ENCODE peak calls at places on chromosomes 12 and 14, in ten cellular contexts. X is Peyer's patch, L is foreskin fibroblast, R is HepG2, Z is pancreas, W is neural progenitor cell, C is fibroblast of lung, E is body of pancreas, O is uterus, N is sigmoid colon. M is an unnamed sample.

GRCh38 chr14:32938719-32939253 is at the start of gene NPAS3:
- DNase-seq in X (no peak), L (peak), R (no peak), Z (peak), W (peak), C (peak), E (peak), O (no peak), N (no peak), M (no peak)

GRCh38 chr12:123267991-123268843 is 3.4 kb downstream of the CDK2AP1 start:
- DNase-seq in X (peak), L (peak), R (no peak), Z (no peak), W (no peak), C (peak), E (no peak), O (no peak), N (no peak), M (no peak)

GRCh38 chr12:84128117-84128991 is 784.2 kb downstream of the SLC6A15 start:
- DNase-seq in X (no peak), L (no peak), R (no peak), Z (no peak), W (no peak), C (no peak), E (no peak), O (no peak), N (no peak), M (no peak)

GRCh38 chr14:92647499-92648279 is 100.7 kb downstream of the LGMN start:
- DNase-seq in X (no peak), L (peak), R (no peak), Z (no peak), W (no peak), C (peak), E (no peak), O (no peak), N (no peak), M (no peak)

GRCh38 chr12:71904629-71905028 is 34.0 kb upstream of the TPH2 start:
- DNase-seq in X (no peak), L (no peak), R (no peak), Z (no peak), W (no peak), C (no peak), E (no peak), O (no peak), N (no peak), M (no peak)

GRCh38 chr12:112148031-112148513 is 22.7 kb downstream of the TRAFD1 start:
- DNase-seq in X (no peak), L (peak), R (no peak), Z (no peak), W (no peak), C (peak), E (peak), O (no peak), N (no peak), M (peak)

GRCh38 chr12:69123909-69124638 is 115.3 kb upstream of the CPSF6 start:
- DNase-seq in X (no peak), L (no peak), R (no peak), Z (no peak), W (no peak), C (no peak), E (no peak), O (no peak), N (no peak), M (no peak)

GRCh38 chr12:32647275-32647674 is 31.8 kb upstream of the DNM1L start:
- DNase-seq in X (no peak), L (peak), R (no peak), Z (no peak), W (no peak), C (peak), E (no peak), O (no peak), N (no peak), M (no peak)

GRCh38 chr12:19120795-19121194 is 8.7 kb upstream of the PLEKHA5 start:
- DNase-seq in X (no peak), L (peak), R (no peak), Z (no peak), W (no peak), C (no peak), E (no peak), O (no peak), N (no peak), M (no peak)

GRCh38 chr12:124744659-124745467 is 118.8 kb downstream of the SCARB1 start:
- DNase-seq in X (no peak), L (peak), R (peak), Z (no peak), W (no peak), C (no peak), E (no peak), O (no peak), N (no peak), M (no peak)

GRCh38 chr14:96634896-96635295 is 132.7 kb downstream of the PAPOLA start:
- DNase-seq in X (no peak), L (no peak), R (no peak), Z (no peak), W (no peak), C (no peak), E (no peak), O (no peak), N (no peak), M (no peak)

GRCh38 chr14:21084988-21085853 is 13.2 kb downstream of the ZNF219 start:
- DNase-seq in X (no peak), L (peak), R (no peak), Z (no peak), W (no peak), C (peak), E (no peak), O (no peak), N (peak), M (peak)

GRCh38 chr14:69464829-69465228 is 19.7 kb upstream of the PLEKHD1 start:
- DNase-seq in X (no peak), L (no peak), R (no peak), Z (no peak), W (no peak), C (peak), E (no peak), O (no peak), N (no peak), M (peak)

GRCh38 chr12:71718611-71719010 is 32.7 kb downstream of the TMEM19 start:
- DNase-seq in X (no peak), L (no peak), R (no peak), Z (no peak), W (no peak), C (no peak), E (no peak), O (no peak), N (no peak), M (no peak)

GRCh38 chr12:79155703-79156102 is 291.1 kb downstream of the SYT1 start:
- DNase-seq in X (no peak), L (peak), R (no peak), Z (no peak), W (no peak), C (peak), E (no peak), O (no peak), N (no peak), M (no peak)

GRCh38 chr12:130879781-130880389 is 8.0 kb downstream of the RAN start:
- DNase-seq in X (no peak), L (no peak), R (no peak), Z (no peak), W (no peak), C (no peak), E (no peak), O (no peak), N (peak), M (no peak)

GRCh38 chr12:121794532-121795028 is 1.1 kb upstream of the RHOF start:
- DNase-seq in X (peak), L (no peak), R (no peak), Z (peak), W (no peak), C (no peak), E (peak), O (peak), N (peak), M (no peak)

GRCh38 chr12:1741154-1741949 is 50.5 kb downstream of the ADIPOR2 start:
- DNase-seq in X (no peak), L (peak), R (peak), Z (no peak), W (no peak), C (peak), E (no peak), O (no peak), N (no peak), M (no peak)

GRCh38 chr12:39427360-39427808 is 15.5 kb downstream of the KIF21A start:
- DNase-seq in X (no peak), L (peak), R (peak), Z (no peak), W (no peak), C (peak), E (no peak), O (no peak), N (no peak), M (no peak)

GRCh38 chr12:92537235-92537960 is 165.4 kb upstream of the PLEKHG7 start:
- DNase-seq in X (no peak), L (peak), R (no peak), Z (no peak), W (no peak), C (peak), E (no peak), O (no peak), N (no peak), M (no peak)

GRCh38 chr12:109134186-109134917 is 18.0 kb downstream of the ACACB start:
- DNase-seq in X (no peak), L (peak), R (no peak), Z (peak), W (peak), C (no peak), E (peak), O (peak), N (peak), M (no peak)

GRCh38 chr14:24171422-24172260 is at the start of gene REC8:
- DNase-seq in X (peak), L (peak), R (no peak), Z (no peak), W (peak), C (peak), E (peak), O (peak), N (peak), M (peak)

GRCh38 chr14:93728651-93729016 is 59.7 kb downstream of the PRIMA1 start:
- DNase-seq in X (no peak), L (no peak), R (no peak), Z (no peak), W (no peak), C (no peak), E (no peak), O (no peak), N (no peak), M (no peak)

GRCh38 chr12:98420403-98420800 is 95.0 kb upstream of the TMPO start:
- DNase-seq in X (no peak), L (no peak), R (no peak), Z (no peak), W (no peak), C (no peak), E (no peak), O (no peak), N (no peak), M (no peak)

GRCh38 chr14:95046711-95047681 is 110.3 kb downstream of the DICER1 start:
- DNase-seq in X (peak), L (peak), R (no peak), Z (no peak), W (no peak), C (no peak), E (peak), O (peak), N (peak), M (no peak)

GRCh38 chr12:23611320-23611719 is 338.1 kb downstream of the SOX5 start:
- DNase-seq in X (no peak), L (peak), R (no peak), Z (no peak), W (no peak), C (peak), E (no peak), O (no peak), N (no peak), M (no peak)

GRCh38 chr12:53383258-53383657 is 3.3 kb downstream of the SP1 start:
- DNase-seq in X (peak), L (peak), R (no peak), Z (no peak), W (no peak), C (no peak), E (no peak), O (no peak), N (no peak), M (no peak)

GRCh38 chr12:53389702-53390101 is 9.7 kb downstream of the SP1 start:
- DNase-seq in X (peak), L (no peak), R (no peak), Z (no peak), W (no peak), C (no peak), E (no peak), O (peak), N (peak), M (no peak)

GRCh38 chr12:53391667-53392244 is 11.8 kb downstream of the SP1 start:
- DNase-seq in X (no peak), L (peak), R (no peak), Z (no peak), W (no peak), C (no peak), E (no peak), O (no peak), N (no peak), M (no peak)

DNA sequence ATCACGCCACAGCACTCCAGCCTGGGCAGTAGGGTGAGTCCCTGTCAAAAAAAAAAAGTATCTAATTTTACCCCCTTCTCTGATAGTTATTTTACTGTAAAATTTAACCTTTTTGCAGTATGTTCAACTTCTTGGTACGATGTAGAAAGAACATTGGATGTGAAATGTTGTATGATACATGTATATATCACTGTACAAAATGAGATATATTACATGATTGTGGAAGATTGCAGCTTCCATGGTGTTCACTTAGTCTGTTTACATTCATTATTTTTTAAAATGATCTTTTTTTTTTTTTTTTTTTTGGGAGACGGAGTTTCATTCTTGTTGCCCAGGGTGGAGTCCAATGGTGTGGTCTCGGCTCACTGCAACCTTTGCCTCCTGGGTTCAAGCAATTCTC is 9.0 kb downstream of the SP1 start:
- DNase-seq in X (no peak), L (no peak), R (no peak), Z (no peak), W (no peak), C (no peak), E (no peak), O (no peak), N (no peak), M (no peak)
- H3K4me3 ChIP-seq in X (no peak), L (no peak), R (no peak), Z (no peak), W (no peak), C (no peak), E (no peak), O (peak), N (peak), M (no peak)

GRCh38 chr12:57734586-57734985 is 4.0 kb downstream of the AGAP2 start:
- DNase-seq in X (no peak), L (no peak), R (no peak), Z (no peak), W (no peak), C (no peak), E (no peak), O (no peak), N (no peak), M (no peak)
- TF ChIP-seq CTCF in X (no peak), L (no peak), R (no peak), Z (no peak), W (no peak), C (no peak), E (no peak), O (no peak), N (no peak), M (no peak)

GRCh38 chr14:37587881-37588666 is 7.0 kb downstream of the FOXA1 start:
- DNase-seq in X (no peak), L (no peak), R (peak), Z (no peak), W (peak), C (no peak), E (no peak), O (no peak), N (no peak), M (no peak)

GRCh38 chr14:37590810-37591139 is 4.3 kb downstream of the FOXA1 start:
- DNase-seq in X (no peak), L (no peak), R (no peak), Z (no peak), W (no peak), C (no peak), E (no peak), O (no peak), N (no peak), M (no peak)

GRCh38 chr14:37590096-37590809 is 4.8 kb downstream of the FOXA1 start:
- DNase-seq in X (no peak), L (no peak), R (no peak), Z (no peak), W (no peak), C (no peak), E (no peak), O (no peak), N (no peak), M (no peak)

GRCh38 chr14:37588667-37588955 is 6.4 kb downstream of the FOXA1 start:
- DNase-seq in X (no peak), L (no peak), R (peak), Z (no peak), W (no peak), C (no peak), E (no peak), O (no peak), N (no peak), M (no peak)

GRCh38 chr14:37588956-37589737 is 5.9 kb downstream of the FOXA1 start:
- DNase-seq in X (no peak), L (no peak), R (peak), Z (no peak), W (peak), C (no peak), E (no peak), O (no peak), N (no peak), M (no peak)
- H3K4me3 ChIP-seq in X (peak), L (no peak), R (peak), Z (no peak), W (no peak), C (no peak), E (no peak), O (no peak), N (no peak), M (no peak)

DNA sequence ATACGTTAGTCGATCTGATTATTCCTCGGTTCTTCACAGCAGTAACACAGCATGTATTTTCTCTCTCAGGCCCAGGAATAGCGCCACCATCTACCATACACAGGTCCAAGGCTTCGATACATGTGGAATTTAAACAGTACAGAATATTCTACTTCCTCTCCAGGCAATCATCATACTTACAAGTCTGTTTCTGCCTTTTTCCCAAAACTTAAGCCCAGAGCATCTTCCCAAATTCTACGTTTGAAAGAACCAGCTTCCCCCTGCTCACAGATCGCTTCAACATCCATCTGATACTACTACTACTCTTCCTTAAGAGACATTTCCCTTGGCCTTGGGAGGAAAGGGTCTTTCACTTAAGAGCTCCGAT is 626 bp downstream of the TXNDC16 start:
- DNase-seq in X (no peak), L (peak), R (peak), Z (no peak), W (peak), C (peak), E (peak), O (no peak), N (no peak), M (no peak)
- TF ChIP-seq CTCF in X (no peak), L (peak), R (peak), Z (no peak), W (peak), C (peak), E (no peak), O (no peak), N (no peak), M (peak)

GRCh38 chr12:48858043-48858442 is 6.1 kb upstream of the DDX23 start:
- DNase-seq in X (no peak), L (no peak), R (no peak), Z (no peak), W (no peak), C (no peak), E (no peak), O (no peak), N (no peak), M (no peak)
- H3K4me3 ChIP-seq in X (no peak), L (no peak), R (no peak), Z (no peak), W (no peak), C (no peak), E (no peak), O (no peak), N (no peak), M (no peak)

DNA sequence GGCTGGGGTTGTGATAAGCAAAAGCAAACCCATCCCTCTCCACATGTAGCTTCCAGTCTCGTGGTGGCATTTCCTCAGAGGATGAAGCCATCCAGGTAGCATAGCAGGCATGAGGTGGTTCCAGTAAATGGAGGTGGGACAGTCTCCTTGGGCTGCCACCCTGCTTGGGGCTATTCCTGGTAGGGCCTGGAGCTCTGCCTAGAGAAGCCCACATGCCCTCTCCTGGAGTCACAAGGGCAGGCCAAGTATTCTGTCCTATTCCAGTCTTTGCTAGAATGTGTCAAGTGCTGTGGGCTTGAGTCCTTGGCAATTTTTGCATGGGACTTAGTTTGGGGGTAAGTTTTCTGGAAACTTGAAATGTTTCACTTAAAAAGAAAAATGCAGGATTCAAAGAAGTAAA is 469.9 kb downstream of the DPF3 start:
- DNase-seq in X (no peak), L (no peak), R (no peak), Z (no peak), W (no peak), C (no peak), E (no peak), O (no peak), N (no peak), M (no peak)
- TF ChIP-seq CTCF in X (no peak), L (no peak), R (no peak), Z (no peak), W (no peak), C (no peak), E (no peak), O (no peak), N (no peak), M (no peak)

GRCh38 chr12:93594766-93595165 is 22.3 kb downstream of the SOCS2 start:
- DNase-seq in X (no peak), L (no peak), R (no peak), Z (no peak), W (no peak), C (no peak), E (no peak), O (no peak), N (no peak), M (no peak)
- H3K4me3 ChIP-seq in X (no peak), L (no peak), R (no peak), Z (no peak), W (no peak), C (no peak), E (no peak), O (peak), N (peak), M (no peak)

GRCh38 chr14:57268161-57269067 is at the start of the genes AP5M1 and EXOC5:
- DNase-seq in X (peak), L (peak), R (peak), Z (peak), W (peak), C (peak), E (peak), O (peak), N (peak), M (peak)
- TF ChIP-seq CTCF in X (peak), L (no peak), R (peak), Z (no peak), W (no peak), C (no peak), E (peak), O (peak), N (no peak), M (no peak)